ENCODE peak calls at places on chromosomes 1 and 21, in eight cellular contexts. One of them, this sample, is unnamed.

GRCh38 chr1:57232500-57232899 is 191.4 kb downstream of the DAB1 start:
- DNase-seq in cardiac fibroblast: no peak
- DNase-seq in AG09309: no peak
- DNase-seq in endothelial cell: no peak
- DNase-seq in stomach: no peak
- DNase-seq in uterus: no peak
- DNase-seq in fibroblast of mammary gland: peak; percentile 6
- DNase-seq in body of pancreas: no peak
- DNase-seq in this sample: no peak

GRCh38 chr1:240189386-240189989 is 97.8 kb downstream of the FMN2 start:
- DNase-seq in endothelial cell: peak; percentile 44
- DNase-seq in cardiac fibroblast: peak; percentile 41
- DNase-seq in body of pancreas: peak; percentile 46
- DNase-seq in uterus: no peak
- DNase-seq in AG09309: no peak
- DNase-seq in stomach: no peak
- DNase-seq in fibroblast of mammary gland: peak; percentile 54
- DNase-seq in this sample: peak; percentile 67

GRCh38 chr1:11594222-11594621 is 60.0 kb downstream of the FBXO2 start:
- DNase-seq in body of pancreas: no peak
- DNase-seq in uterus: no peak
- DNase-seq in stomach: no peak
- DNase-seq in endothelial cell: peak; percentile 64
- DNase-seq in fibroblast of mammary gland: peak; percentile 5
- DNase-seq in cardiac fibroblast: peak; percentile 33
- DNase-seq in AG09309: peak; percentile 5
- DNase-seq in this sample: no peak

GRCh38 chr1:34113362-34113761 is 51.7 kb downstream of the CSMD2 start:
- DNase-seq in fibroblast of mammary gland: peak; percentile 7
- DNase-seq in AG09309: no peak
- DNase-seq in endothelial cell: peak; percentile 28
- DNase-seq in uterus: no peak
- DNase-seq in body of pancreas: peak; percentile 55
- DNase-seq in cardiac fibroblast: no peak
- DNase-seq in stomach: no peak
- DNase-seq in this sample: no peak

GRCh38 chr1:11924334-11925195 is 1.7 kb downstream of the KIAA2013 start:
- DNase-seq in AG09309: no peak
- DNase-seq in uterus: no peak
- DNase-seq in fibroblast of mammary gland: no peak
- DNase-seq in stomach: no peak
- DNase-seq in body of pancreas: no peak
- DNase-seq in cardiac fibroblast: no peak
- DNase-seq in endothelial cell: no peak
- DNase-seq in this sample: no peak

GRCh38 chr21:41460578-41461527 is 34.8 kb downstream of the MX1 start:
- DNase-seq in cardiac fibroblast: peak; percentile 87
- DNase-seq in fibroblast of mammary gland: peak; percentile 78
- DNase-seq in endothelial cell: peak; percentile 73
- DNase-seq in stomach: peak; percentile 84
- DNase-seq in AG09309: peak; percentile 46
- DNase-seq in uterus: peak; percentile 65
- DNase-seq in body of pancreas: peak; percentile 84
- DNase-seq in this sample: peak; percentile 69

GRCh38 chr21:43352568-43353281 is 74.2 kb downstream of the SIK1 start:
- DNase-seq in fibroblast of mammary gland: peak; percentile 65
- DNase-seq in cardiac fibroblast: peak; percentile 22
- DNase-seq in stomach: no peak
- DNase-seq in uterus: no peak
- DNase-seq in body of pancreas: no peak
- DNase-seq in endothelial cell: no peak
- DNase-seq in AG09309: no peak
- DNase-seq in this sample: no peak

GRCh38 chr1:44553127-44553758 is 121.0 kb downstream of the TMEM53 start:
- DNase-seq in AG09309: no peak
- DNase-seq in body of pancreas: no peak
- DNase-seq in stomach: no peak
- DNase-seq in cardiac fibroblast: no peak
- DNase-seq in uterus: no peak
- DNase-seq in endothelial cell: no peak
- DNase-seq in fibroblast of mammary gland: no peak
- DNase-seq in this sample: no peak

GRCh38 chr21:24023936-24024335 is 1583.3 kb downstream of the MRPL39 start:
- DNase-seq in fibroblast of mammary gland: no peak
- DNase-seq in stomach: no peak
- DNase-seq in endothelial cell: no peak
- DNase-seq in AG09309: no peak
- DNase-seq in cardiac fibroblast: no peak
- DNase-seq in uterus: no peak
- DNase-seq in body of pancreas: no peak
- DNase-seq in this sample: no peak

GRCh38 chr1:99590578-99591209 is 55.2 kb upstream of the PALMD start:
- DNase-seq in AG09309: peak; percentile 71
- DNase-seq in endothelial cell: no peak
- DNase-seq in uterus: no peak
- DNase-seq in cardiac fibroblast: peak; percentile 91
- DNase-seq in body of pancreas: peak; percentile 22
- DNase-seq in stomach: no peak
- DNase-seq in fibroblast of mammary gland: peak; percentile 94
- DNase-seq in this sample: peak; percentile 19

GRCh38 chr21:29185172-29185571 is 54.7 kb downstream of the MAP3K7CL start:
- DNase-seq in fibroblast of mammary gland: no peak
- DNase-seq in body of pancreas: no peak
- DNase-seq in cardiac fibroblast: no peak
- DNase-seq in endothelial cell: no peak
- DNase-seq in stomach: no peak
- DNase-seq in AG09309: no peak
- DNase-seq in uterus: no peak
- DNase-seq in this sample: no peak

GRCh38 chr21:31279986-31280385 is 64.1 kb downstream of the TIAM1 start:
- DNase-seq in body of pancreas: no peak
- DNase-seq in endothelial cell: no peak
- DNase-seq in fibroblast of mammary gland: peak; percentile 23
- DNase-seq in stomach: no peak
- DNase-seq in cardiac fibroblast: no peak
- DNase-seq in uterus: no peak
- DNase-seq in AG09309: no peak
- DNase-seq in this sample: no peak

GRCh38 chr1:108708726-108709660 is 3.7 kb upstream of the FNDC7 start:
- DNase-seq in endothelial cell: no peak
- DNase-seq in stomach: no peak
- DNase-seq in body of pancreas: no peak
- DNase-seq in uterus: no peak
- DNase-seq in AG09309: no peak
- DNase-seq in fibroblast of mammary gland: peak; percentile 41
- DNase-seq in cardiac fibroblast: peak; percentile 67
- DNase-seq in this sample: no peak

GRCh38 chr1:168347630-168348029 is 67.0 kb downstream of the TBX19 start:
- DNase-seq in body of pancreas: no peak
- DNase-seq in cardiac fibroblast: no peak
- DNase-seq in stomach: no peak
- DNase-seq in fibroblast of mammary gland: no peak
- DNase-seq in endothelial cell: no peak
- DNase-seq in AG09309: no peak
- DNase-seq in uterus: no peak
- DNase-seq in this sample: no peak

GRCh38 chr1:91884459-91885290 is 1.3 kb downstream of the TGFBR3 start:
- DNase-seq in fibroblast of mammary gland: peak; percentile 38
- DNase-seq in endothelial cell: peak; percentile 34
- DNase-seq in body of pancreas: peak; percentile 61
- DNase-seq in cardiac fibroblast: no peak
- DNase-seq in stomach: peak; percentile 27
- DNase-seq in AG09309: no peak
- DNase-seq in uterus: peak; percentile 29
- DNase-seq in this sample: peak; percentile 25

GRCh38 chr1:31934706-31935629 is 3.2 kb downstream of the PTP4A2 start:
- DNase-seq in uterus: no peak
- DNase-seq in cardiac fibroblast: peak; percentile 58
- DNase-seq in AG09309: no peak
- DNase-seq in body of pancreas: no peak
- DNase-seq in stomach: no peak
- DNase-seq in fibroblast of mammary gland: peak; percentile 75
- DNase-seq in endothelial cell: no peak
- DNase-seq in this sample: no peak
- TF ChIP-seq CTCF in uterus: no peak
- TF ChIP-seq CTCF in cardiac fibroblast: no peak
- TF ChIP-seq CTCF in AG09309: no peak
- TF ChIP-seq CTCF in body of pancreas: no peak
- TF ChIP-seq CTCF in stomach: no peak
- TF ChIP-seq CTCF in fibroblast of mammary gland: no peak
- TF ChIP-seq CTCF in endothelial cell: no peak
- TF ChIP-seq CTCF in this sample: no peak

DNA sequence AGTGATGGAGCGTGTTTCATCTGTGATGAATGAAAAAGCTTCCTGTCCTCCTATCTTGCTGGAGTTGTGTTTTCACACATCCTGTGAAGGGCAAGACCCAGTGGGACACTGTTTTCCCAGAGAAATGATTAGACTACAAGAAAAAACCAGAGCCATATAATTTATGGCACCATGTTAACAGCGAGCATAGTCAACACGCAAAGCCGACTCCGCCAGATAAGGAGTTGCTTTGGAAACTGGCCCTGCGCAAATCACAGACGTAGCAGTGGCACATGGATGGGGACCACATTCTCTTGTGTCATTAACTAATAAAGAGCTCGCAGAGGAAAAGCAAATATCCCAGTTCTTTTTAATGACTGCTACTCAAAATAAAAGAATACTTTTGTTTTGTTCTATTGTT is 471.2 kb upstream of the RUNX1 start:
- DNase-seq in fibroblast of mammary gland: no peak
- DNase-seq in stomach: no peak
- DNase-seq in AG09309: no peak
- DNase-seq in uterus: no peak
- DNase-seq in endothelial cell: no peak
- DNase-seq in cardiac fibroblast: no peak
- DNase-seq in body of pancreas: peak; percentile 22
- DNase-seq in this sample: no peak
- TF ChIP-seq CTCF in fibroblast of mammary gland: no peak
- TF ChIP-seq CTCF in stomach: no peak
- TF ChIP-seq CTCF in AG09309: no peak
- TF ChIP-seq CTCF in uterus: no peak
- TF ChIP-seq CTCF in endothelial cell: no peak
- TF ChIP-seq CTCF in cardiac fibroblast: no peak
- TF ChIP-seq CTCF in body of pancreas: no peak
- TF ChIP-seq CTCF in this sample: no peak

GRCh38 chr21:45289134-45289533 is 1.4 kb upstream of the POFUT2 start:
- DNase-seq in fibroblast of mammary gland: no peak
- DNase-seq in cardiac fibroblast: no peak
- DNase-seq in endothelial cell: no peak
- DNase-seq in AG09309: no peak
- DNase-seq in body of pancreas: no peak
- DNase-seq in uterus: no peak
- DNase-seq in stomach: peak; percentile 5
- DNase-seq in this sample: no peak
- TF ChIP-seq CTCF in fibroblast of mammary gland: no peak
- TF ChIP-seq CTCF in cardiac fibroblast: no peak
- TF ChIP-seq CTCF in endothelial cell: no peak
- TF ChIP-seq CTCF in AG09309: no peak
- TF ChIP-seq CTCF in body of pancreas: no peak
- TF ChIP-seq CTCF in uterus: no peak
- TF ChIP-seq CTCF in stomach: no peak
- TF ChIP-seq CTCF in this sample: no peak

GRCh38 chr1:117150316-117150715 is 28.8 kb upstream of the TRIM45 start:
- DNase-seq in stomach: no peak
- DNase-seq in uterus: no peak
- DNase-seq in body of pancreas: no peak
- DNase-seq in cardiac fibroblast: no peak
- DNase-seq in endothelial cell: no peak
- DNase-seq in fibroblast of mammary gland: peak; percentile 39
- DNase-seq in AG09309: no peak
- DNase-seq in this sample: no peak
- TF ChIP-seq CTCF in stomach: no peak
- TF ChIP-seq CTCF in uterus: no peak
- TF ChIP-seq CTCF in body of pancreas: no peak
- TF ChIP-seq CTCF in cardiac fibroblast: no peak
- TF ChIP-seq CTCF in endothelial cell: no peak
- TF ChIP-seq CTCF in fibroblast of mammary gland: no peak
- TF ChIP-seq CTCF in AG09309: no peak
- TF ChIP-seq CTCF in this sample: no peak

DNA sequence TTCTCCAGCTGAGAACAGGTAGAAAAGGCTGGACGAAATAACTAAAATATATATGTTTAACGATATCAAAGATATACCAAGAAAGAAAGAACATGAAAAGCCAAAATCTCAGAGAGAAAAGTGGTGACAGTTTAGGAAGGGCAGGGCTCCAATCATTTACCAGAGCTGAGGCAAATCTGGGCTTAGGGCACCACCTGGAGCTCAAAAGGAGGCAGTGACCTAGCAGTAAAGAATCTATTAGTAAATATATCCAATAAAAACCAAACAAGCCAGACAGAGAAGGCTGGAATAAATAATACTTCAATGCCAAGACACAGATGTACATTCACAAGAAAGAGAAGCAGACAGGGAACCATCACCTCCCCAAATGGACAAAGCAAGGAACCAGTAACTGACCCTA is 43.5 kb downstream of the CHIA start:
- DNase-seq in body of pancreas: peak; percentile 32
- DNase-seq in fibroblast of mammary gland: peak; percentile 58
- DNase-seq in cardiac fibroblast: peak; percentile 68
- DNase-seq in uterus: no peak
- DNase-seq in endothelial cell: no peak
- DNase-seq in stomach: peak; percentile 53
- DNase-seq in AG09309: peak; percentile 23
- DNase-seq in this sample: peak; percentile 26
- TF ChIP-seq CTCF in body of pancreas: peak; percentile 51
- TF ChIP-seq CTCF in fibroblast of mammary gland: peak; percentile 62
- TF ChIP-seq CTCF in cardiac fibroblast: peak; percentile 65
- TF ChIP-seq CTCF in uterus: no peak
- TF ChIP-seq CTCF in endothelial cell: peak; percentile 26
- TF ChIP-seq CTCF in stomach: peak; percentile 58
- TF ChIP-seq CTCF in AG09309: peak; percentile 71
- TF ChIP-seq CTCF in this sample: peak; percentile 30

GRCh38 chr21:46347791-46348381 is 23.9 kb downstream of the PCNT start:
- DNase-seq in uterus: no peak
- DNase-seq in fibroblast of mammary gland: peak; percentile 95
- DNase-seq in body of pancreas: no peak
- DNase-seq in stomach: no peak
- DNase-seq in cardiac fibroblast: peak; percentile 48
- DNase-seq in AG09309: no peak
- DNase-seq in endothelial cell: no peak
- DNase-seq in this sample: no peak
- TF ChIP-seq CTCF in uterus: no peak
- TF ChIP-seq CTCF in fibroblast of mammary gland: peak; percentile 50
- TF ChIP-seq CTCF in body of pancreas: peak; percentile 9
- TF ChIP-seq CTCF in stomach: no peak
- TF ChIP-seq CTCF in cardiac fibroblast: no peak
- TF ChIP-seq CTCF in AG09309: no peak
- TF ChIP-seq CTCF in endothelial cell: no peak
- TF ChIP-seq CTCF in this sample: no peak